ENCODE peak calls at places on chromosome 4, in eight cellular contexts. V is CD8-positive, alpha-beta memory T cell; T is transverse colon; H is fibroblast of lung; S is PC-9; Z is neural progenitor cell; X is vagina; I is CD4-positive, alpha-beta memory T cell. B is an unnamed sample.

GRCh38 chr4:148216321-148216720 is 225.9 kb downstream of the NR3C2 start:
- DNase-seq in Z (no peak), H (no peak), I (no peak), V (no peak), S (no peak), T (no peak), X (no peak), B (peak; percentile 41)

GRCh38 chr4:4595252-4595651 is 53.4 kb upstream of the STX18 start:
- DNase-seq in S (no peak), I (no peak), T (no peak), Z (no peak), X (no peak), V (no peak), H (no peak), B (no peak)

GRCh38 chr4:129623233-129623632 is 527.3 kb downstream of the C4orf33 start:
- DNase-seq in X (no peak), T (no peak), I (no peak), H (no peak), S (no peak), V (no peak), Z (no peak), B (no peak)

GRCh38 chr4:86845593-86845992 is 3.6 kb downstream of the SLC10A6 start:
- DNase-seq in S (no peak), T (no peak), V (no peak), I (no peak), H (no peak), Z (no peak), X (no peak), B (no peak)

GRCh38 chr4:3468154-3468553 is 5.0 kb downstream of the DOK7 start:
- DNase-seq in H (no peak), T (no peak), Z (peak; percentile 1), V (no peak), I (no peak), X (no peak), S (no peak), B (no peak)

GRCh38 chr4:186347743-186348142 is 81.8 kb downstream of the F11 start:
- DNase-seq in T (no peak), X (no peak), H (no peak), Z (peak; percentile 20), V (no peak), I (no peak), S (no peak), B (peak; percentile 61)

GRCh38 chr4:13102344-13102743 is 381.8 kb downstream of the RAB28 start:
- DNase-seq in V (no peak), X (no peak), I (no peak), H (peak; percentile 24), Z (no peak), S (no peak), T (no peak), B (no peak)

GRCh38 chr4:181966084-181966483 is 277.1 kb upstream of the TENM3 start:
- DNase-seq in H (peak; percentile 97), I (no peak), T (no peak), Z (no peak), X (no peak), S (no peak), V (no peak), B (no peak)

GRCh38 chr4:107951551-107951950 is 20.2 kb downstream of the CYP2U1 start:
- DNase-seq in T (no peak), Z (no peak), S (no peak), I (no peak), H (peak; percentile 90), X (no peak), V (no peak), B (no peak)

DNA sequence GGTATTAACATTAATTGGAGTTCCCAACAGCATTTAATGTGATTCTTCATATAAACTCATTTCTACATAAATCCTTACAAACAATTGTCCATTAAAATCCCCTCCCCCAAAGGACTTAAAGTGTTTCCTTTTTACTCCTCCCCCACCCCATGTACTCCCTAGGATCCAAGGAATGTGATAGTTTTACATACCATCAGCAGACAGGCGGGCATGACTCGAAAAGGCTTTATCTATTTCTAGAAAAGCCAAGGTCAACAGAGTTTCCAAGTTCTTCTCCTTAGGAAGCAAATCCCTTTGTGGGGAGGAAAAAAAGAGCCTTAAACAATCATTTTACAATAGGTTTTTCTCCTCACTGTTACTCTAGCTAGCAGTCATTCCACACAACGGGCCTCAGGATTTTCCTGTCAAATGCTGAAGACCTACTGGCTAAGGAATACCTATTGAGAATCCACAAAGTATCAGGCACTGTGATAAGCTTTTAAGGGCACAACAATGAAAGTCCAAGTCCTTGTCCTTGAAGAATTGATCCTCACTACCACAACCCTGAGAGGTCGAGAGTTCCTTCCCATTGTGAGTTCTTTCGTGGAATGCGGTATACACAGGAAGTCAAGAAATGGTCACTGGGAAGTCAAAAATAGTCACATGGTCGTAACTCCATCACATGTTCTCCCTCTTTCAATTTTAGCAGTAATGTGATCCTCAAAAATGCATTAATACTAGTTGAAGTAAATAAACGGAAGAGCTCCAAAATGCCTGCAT is 7.2 kb downstream of the PPM1K start:
- DNase-seq in I (no peak), X (no peak), V (no peak), Z (no peak), H (no peak), S (no peak), T (no peak), B (no peak)
- H3K36me3 ChIP-seq in I (no peaks in the 10 kb centered on the region), X (no peaks in the 10 kb centered on the region), V (no peaks in the 10 kb centered on the region), Z (no peaks in the 10 kb centered on the region), H (no peaks in the 10 kb centered on the region), S (no peaks in the 10 kb centered on the region), T (no peaks in the 10 kb centered on the region), B (no peaks in the 10 kb centered on the region)

GRCh38 chr4:169135776-169136175 is 125.7 kb upstream of the CBR4 start:
- DNase-seq in V (no peak), X (no peak), I (no peak), S (no peak), T (no peak), Z (no peak), H (no peak), B (no peak)
- H3K36me3 ChIP-seq in V (no peaks in the 10 kb centered on the region), X (peaks cover 19% of the 10 kb centered on the region), I (no peaks in the 10 kb centered on the region), S (peaks cover 7% of the 10 kb centered on the region), T (peaks cover 14% of the 10 kb centered on the region), Z (peaks cover 7% of the 10 kb centered on the region), H (peaks cover 3% of the 10 kb centered on the region), B (no peaks in the 10 kb centered on the region)

GRCh38 chr4:114654607-114655006 is 56.0 kb downstream of the UGT8 start:
- DNase-seq in X (no peak), I (no peak), T (no peak), Z (no peak), H (no peak), S (no peak), V (no peak), B (no peak)
- H3K36me3 ChIP-seq in X (no peaks in the 10 kb centered on the region), I (no peaks in the 10 kb centered on the region), T (no peaks in the 10 kb centered on the region), Z (no peaks in the 10 kb centered on the region), H (no peaks in the 10 kb centered on the region), S (no peaks in the 10 kb centered on the region), V (no peaks in the 10 kb centered on the region), B (no peaks in the 10 kb centered on the region)

DNA sequence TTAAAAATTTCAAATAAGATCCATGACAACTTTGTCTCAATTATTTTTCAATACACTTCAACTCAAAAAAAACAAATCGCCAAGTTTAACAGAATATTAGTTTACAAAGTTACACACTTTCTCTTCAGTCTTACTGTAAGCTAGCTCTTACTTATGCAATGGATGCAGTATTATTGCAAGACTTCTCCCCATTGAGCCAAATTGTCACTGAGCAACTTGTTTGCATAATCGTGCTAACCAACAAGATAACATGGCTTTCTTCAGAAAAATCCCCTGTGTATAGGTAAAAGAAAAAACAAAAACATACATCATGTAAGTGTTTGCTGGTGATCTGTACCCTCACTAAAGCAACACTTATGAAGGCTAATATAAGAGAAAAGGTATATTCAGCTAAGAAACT is 18.9 kb downstream of the DNAJB14 start:
- DNase-seq in H (no peak), I (no peak), V (no peak), T (no peak), X (no peak), Z (no peak), S (no peak), B (no peak)
- H3K36me3 ChIP-seq in H (peaks cover 2% of the 10 kb centered on the region), I (peaks cover 8% of the 10 kb centered on the region), V (no peaks in the 10 kb centered on the region), T (no peaks in the 10 kb centered on the region), X (peaks cover 3% of the 10 kb centered on the region), Z (peaks cover 9% of the 10 kb centered on the region), S (peaks cover 7% of the 10 kb centered on the region), B (no peaks in the 10 kb centered on the region)

GRCh38 chr4:47011189-47011518 is 17.8 kb upstream of the GABRA4 start:
- DNase-seq in S (no peak), V (no peak), T (no peak), I (no peak), H (no peak), Z (no peak), X (no peak), B (no peak)
- H3K36me3 ChIP-seq in S (no peaks in the 10 kb centered on the region), V (no peaks in the 10 kb centered on the region), T (no peaks in the 10 kb centered on the region), I (no peaks in the 10 kb centered on the region), H (no peaks in the 10 kb centered on the region), Z (no peaks in the 10 kb centered on the region), X (no peaks in the 10 kb centered on the region), B (no peaks in the 10 kb centered on the region)

DNA sequence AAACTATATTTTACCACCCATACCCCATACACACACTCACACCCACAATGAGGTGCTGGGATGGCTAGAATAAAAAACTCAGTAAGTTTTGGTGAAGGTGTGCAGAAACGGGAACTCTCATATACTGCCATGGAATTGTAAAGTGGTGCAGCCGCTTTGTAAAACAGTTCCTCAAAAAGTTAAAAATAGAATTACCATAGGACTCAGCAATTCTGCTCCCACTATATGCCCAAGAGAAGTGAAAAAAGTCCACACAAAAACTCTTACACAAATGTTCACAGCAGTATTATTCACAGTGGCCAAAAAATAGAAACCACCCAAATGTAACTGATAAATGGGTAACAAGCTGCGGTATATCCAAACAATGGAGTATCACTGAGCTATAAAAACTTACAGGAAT is 6.5 kb downstream of the CENPU start:
- DNase-seq in T (no peak), S (no peak), H (no peak), Z (no peak), X (no peak), I (no peak), V (no peak), B (no peak)
- H3K36me3 ChIP-seq in T (no peaks in the 10 kb centered on the region), S (no peaks in the 10 kb centered on the region), H (no peaks in the 10 kb centered on the region), Z (peaks cover 46% of the 10 kb centered on the region), X (no peaks in the 10 kb centered on the region), I (no peaks in the 10 kb centered on the region), V (no peaks in the 10 kb centered on the region), B (no peaks in the 10 kb centered on the region)